ENCODE peak calls at places on chromosomes 6 and 20, in four cellular contexts. U is GM12878, V is K562, T is HepG2. A is an unnamed sample.
A peak's percentile ranks its signal among the peaks of the same experiment; 100 is the strongest.

GRCh38 chr6:38184041-38184779 is 364.7 kb downstream of the ZFAND3 start:
- DNase-seq in U (no peak), V (no peak), T (no peak), A (no peak)

GRCh38 chr6:11397622-11398450 is 139.7 kb upstream of the TMEM170B start:
- DNase-seq in U (no peak), V (no peak), T (no peak), A (no peak)

GRCh38 chr6:112197636-112198035 is 56.7 kb downstream of the LAMA4 start:
- DNase-seq in U (no peak), V (no peak), T (no peak), A (no peak)

GRCh38 chr6:37653933-37654565 is 43.6 kb downstream of the MDGA1 start:
- DNase-seq in U (peak; percentile 19), V (peak; percentile 83), T (peak; percentile 36), A (peak; percentile 42)

GRCh38 chr6:118992186-118992795 is 57.3 kb upstream of the MCM9 start:
- DNase-seq in U (no peak), V (no peak), T (no peak), A (no peak)

GRCh38 chr6:121160276-121160675 is 174.0 kb downstream of the TBC1D32 start:
- DNase-seq in U (no peak), V (no peak), T (no peak), A (no peak)

GRCh38 chr20:51800132-51800721 is 2.1 kb downstream of the SALL4 start:
- DNase-seq in U (no peak), V (peak; percentile 70), T (peak; percentile 48), A (peak; percentile 85)

GRCh38 chr20:43949741-43950618 is 35.3 kb downstream of the TOX2 start:
- DNase-seq in U (peak; percentile 66), V (peak; percentile 34), T (no peak), A (no peak)

GRCh38 chr20:6636209-6637159 is 131.0 kb upstream of the BMP2 start:
- DNase-seq in U (no peak), V (no peak), T (peak; percentile 63), A (peak; percentile 33)

GRCh38 chr6:168667428-168667805 is 226.4 kb downstream of the SMOC2 start:
- DNase-seq in U (no peak), V (no peak), T (no peak), A (no peak)

GRCh38 chr6:15280023-15280422 is 34.2 kb downstream of the JARID2 start:
- DNase-seq in U (no peak), V (no peak), T (peak; percentile 44), A (no peak)

GRCh38 chr6:142009647-142010046 is 123.1 kb upstream of the GJE1 start:
- DNase-seq in U (no peak), V (peak; percentile 48), T (no peak), A (no peak)

GRCh38 chr6:43045371-43045930 is 8.2 kb downstream of the CUL7 start:
- DNase-seq in U (no peak), V (no peak), T (no peak), A (no peak)

GRCh38 chr6:11950109-11950508 is 62.0 kb upstream of the HIVEP1 start:
- DNase-seq in U (no peak), V (no peak), T (no peak), A (no peak)

GRCh38 chr6:3751019-3751729 is at the start of gene PXDC1:
- DNase-seq in U (no peak), V (no peak), T (no peak), A (peak; percentile 30)

GRCh38 chr20:41334452-41335421 is 5.9 kb upstream of the LPIN3 start:
- DNase-seq in U (no peak), V (no peak), T (no peak), A (no peak)

GRCh38 chr20:41738584-41739193 is 120.5 kb upstream of the CHD6 start:
- DNase-seq in U (no peak), V (peak; percentile 66), T (peak; percentile 49), A (peak; percentile 65)

GRCh38 chr20:57860576-57860975 is 150.8 kb upstream of the PMEPA1 start:
- DNase-seq in U (no peak), V (no peak), T (no peak), A (no peak)

GRCh38 chr20:17995967-17996819 is 27.4 kb downstream of the MGME1 start:
- DNase-seq in U (no peak), V (peak; percentile 52), T (peak; percentile 70), A (peak; percentile 71)

GRCh38 chr6:14681699-14682487 is 564.0 kb upstream of the JARID2 start:
- DNase-seq in U (no peak), V (no peak), T (no peak), A (no peak)

GRCh38 chr6:108029226-108029921 is 45.2 kb downstream of the OSTM1 start:
- DNase-seq in U (no peak), V (no peak), T (no peak), A (no peak)

GRCh38 chr6:87397656-87398055 is 10.1 kb upstream of the CFAP206 start:
- DNase-seq in U (no peak), V (no peak), T (no peak), A (no peak)

GRCh38 chr6:2738373-2738979 is 12.2 kb downstream of the MYLK4 start:
- DNase-seq in U (no peak), V (peak; percentile 69), T (peak; percentile 47), A (peak; percentile 65)

GRCh38 chr6:83221886-83222479 is 28.8 kb downstream of the RWDD2A start:
- DNase-seq in U (no peak), V (peak; percentile 21), T (peak; percentile 34), A (peak; percentile 9)

GRCh38 chr20:59412251-59412650 is 111.8 kb downstream of the EDN3 start:
- DNase-seq in U (no peak), V (no peak), T (no peak), A (no peak)

GRCh38 chr6:124053315-124053714 is 249.7 kb downstream of the NKAIN2 start:
- DNase-seq in U (no peak), V (no peak), T (no peak), A (no peak)

GRCh38 chr6:97440590-97441176 is 157.7 kb upstream of the MMS22L start:
- DNase-seq in U (no peak), V (peak; percentile 3), T (peak; percentile 54), A (peak; percentile 64)

GRCh38 chr6:134351615-134352474 is 33.9 kb upstream of the SGK1 start:
- DNase-seq in U (no peak), V (no peak), T (no peak), A (no peak)

GRCh38 chr6:140345935-140346334 is 971.5 kb upstream of the CITED2 start:
- DNase-seq in U (no peak), V (no peak), T (no peak), A (no peak)

DNA sequence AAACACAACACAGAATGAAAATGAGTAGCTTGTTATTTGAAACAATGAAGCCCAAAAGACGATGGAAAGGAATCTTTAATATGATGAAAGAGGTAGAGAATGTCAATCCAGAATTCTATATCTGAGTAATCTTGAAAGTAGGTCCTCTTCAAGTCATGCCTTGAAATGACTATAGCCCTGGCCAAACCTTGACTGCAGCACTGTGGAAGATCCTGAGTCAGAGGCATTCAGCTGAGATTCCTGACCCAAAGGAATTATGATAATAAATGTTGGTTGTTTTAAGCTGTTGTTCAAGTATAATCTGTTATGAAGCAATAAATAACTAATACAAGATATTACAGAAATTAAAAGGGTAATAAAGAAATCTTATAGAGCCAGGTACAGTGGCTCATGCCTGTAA is 64.8 kb downstream of the IBTK start:
- DNase-seq in U (no peak), V (no peak), T (no peak), A (no peak)
- TF ChIP-seq TARDBP in U (no peak), V (no peak), T (no peak), A (no peak)

GRCh38 chr6:152950240-152950639 is 32.6 kb downstream of the FBXO5 start:
- DNase-seq in U (no peak), V (no peak), T (no peak), A (no peak)

GRCh38 chr6:152952045-152952444 is 30.8 kb downstream of the FBXO5 start:
- DNase-seq in U (no peak), V (no peak), T (peak; percentile 34), A (no peak)

GRCh38 chr6:152946484-152946883 is 36.4 kb downstream of the FBXO5 start:
- DNase-seq in U (no peak), V (no peak), T (no peak), A (no peak)

GRCh38 chr6:152952866-152953509 is 29.9 kb downstream of the FBXO5 start:
- DNase-seq in U (no peak), V (peak; percentile 39), T (peak; percentile 50), A (peak; percentile 31)

DNA sequence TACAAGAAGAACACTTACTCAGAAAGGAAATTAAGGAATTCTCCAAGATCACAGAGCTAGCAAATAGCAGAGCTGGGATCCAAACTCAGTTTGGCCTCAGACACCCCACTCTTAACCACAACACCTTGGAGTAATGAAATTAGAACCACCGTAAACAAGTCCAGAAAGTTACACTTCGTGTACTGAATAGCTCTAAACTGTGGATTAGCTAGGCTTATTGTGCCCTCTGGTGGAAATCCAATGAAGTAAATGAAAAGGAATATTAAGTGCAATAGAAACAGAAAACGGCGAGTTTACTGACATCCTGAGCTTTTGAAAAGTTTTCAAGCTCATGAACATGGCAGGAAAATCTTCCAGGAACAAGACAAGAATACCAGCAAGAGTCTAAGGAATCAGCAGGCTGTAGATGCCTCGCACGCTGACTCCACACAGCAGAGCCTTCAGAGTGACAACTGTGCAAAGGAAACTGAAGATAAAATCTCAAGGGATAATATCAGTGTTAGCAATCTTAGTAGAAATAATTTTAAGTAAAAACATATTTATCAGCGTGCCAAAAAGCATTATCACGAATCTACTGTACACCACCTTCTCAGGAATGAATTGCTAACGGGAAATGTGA is 34.6 kb downstream of the FBXO5 start:
- DNase-seq in U (no peak), V (peak; percentile 42), T (peak; percentile 54), A (peak; percentile 52)
- TF ChIP-seq TARDBP in U (no peak), V (no peak), T (no peak), A (no peak)

DNA sequence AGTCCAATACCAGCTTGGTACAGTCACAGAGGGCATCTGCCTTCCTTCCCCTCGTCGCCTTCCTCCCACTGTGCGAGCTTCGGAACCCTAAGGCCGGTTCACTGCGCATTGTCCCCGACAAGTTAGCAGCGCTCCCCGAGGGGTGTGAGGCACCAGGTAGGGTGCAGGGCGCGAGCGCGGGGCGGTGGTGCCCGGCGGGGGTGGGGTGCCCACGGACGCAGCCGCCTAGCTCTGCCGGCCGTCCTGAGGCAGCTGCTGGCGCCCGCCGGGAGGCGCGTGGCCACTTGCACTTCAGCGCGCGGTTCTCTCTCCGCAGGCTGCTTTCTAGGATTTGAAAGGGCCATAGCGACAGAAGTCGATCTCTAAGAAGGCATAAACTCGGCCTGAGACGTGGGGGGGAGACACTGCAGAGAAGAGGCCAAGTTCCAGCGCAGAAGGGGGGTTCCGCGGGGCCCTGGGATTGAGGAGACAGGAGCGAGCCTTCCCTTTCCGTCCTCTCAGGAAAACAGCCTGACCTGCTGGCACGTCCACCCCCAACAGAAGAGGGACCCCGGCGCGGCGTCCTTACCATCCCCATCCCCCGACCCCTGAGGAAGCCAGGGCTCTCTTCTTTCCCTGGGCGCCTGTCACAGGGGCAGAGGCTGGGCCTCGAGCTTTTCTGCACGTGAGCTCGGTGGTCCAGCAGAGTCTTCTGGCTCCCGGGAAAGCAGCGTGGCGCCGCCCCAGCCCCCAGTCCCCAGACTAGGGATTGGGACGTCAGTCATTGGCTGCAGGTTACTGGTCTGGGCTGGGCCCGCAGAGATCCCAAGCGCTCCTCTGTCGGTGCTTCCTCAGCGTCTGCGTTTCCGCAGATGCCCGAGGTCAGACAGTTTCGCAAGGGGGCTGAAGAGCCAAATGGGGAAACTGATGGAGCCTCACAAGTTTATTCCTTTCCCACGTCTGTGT is 15.6 kb upstream of the PRDM13 start:
- DNase-seq in U (no peak), V (no peak), T (no peak), A (no peak)
- TF ChIP-seq TARDBP in U (no peak), V (no peak), T (no peak), A (no peak)

DNA sequence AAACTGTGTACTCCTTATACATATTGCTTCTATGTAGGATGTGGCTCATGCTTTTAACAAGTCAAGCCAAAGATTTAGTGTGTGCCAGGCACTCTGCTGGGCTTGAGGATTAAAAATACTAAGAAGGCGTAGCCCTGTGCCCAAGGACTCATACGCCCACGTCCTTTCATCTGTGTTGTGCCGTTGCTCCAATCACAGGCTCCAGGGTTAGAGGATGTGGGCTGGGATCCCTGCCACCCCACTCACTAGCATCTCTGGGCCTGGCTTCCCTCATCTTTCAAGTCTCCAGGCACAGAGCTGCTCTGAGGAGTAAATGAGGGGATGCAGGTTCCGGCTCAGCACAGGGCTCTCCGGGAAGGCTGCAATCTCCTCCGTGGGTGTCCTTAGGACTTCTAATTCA is 214.2 kb downstream of the SYNDIG1 start:
- DNase-seq in U (no peak), V (no peak), T (no peak), A (no peak)
- TF ChIP-seq TARDBP in U (no peak), V (no peak), T (no peak), A (no peak)

A was measured in HEK293T.